ENCODE peak calls at places on chromosome 1, in four cellular contexts. L is IMR-90, M is neuronal stem cell, G is mesenchymal stem cell. R is an unnamed sample.

GRCh38 chr1:230189276-230190183 is 122.5 kb downstream of the GALNT2 start:
- DNase-seq in L (no peak), M (no peak), G (no peak), R (no peak)

GRCh38 chr1:24915819-24916602 is 14.1 kb downstream of the RUNX3 start:
- DNase-seq in L (no peak), M (no peak), G (no peak), R (no peak)

GRCh38 chr1:38815903-38816627 is 43.5 kb downstream of the RRAGC start:
- DNase-seq in L (no peak), M (no peak), G (no peak), R (peak; percentile 39)

GRCh38 chr1:194369622-194370021 is 1183.2 kb upstream of the B3GALT2 start:
- DNase-seq in L (no peak), M (no peak), G (no peak), R (no peak)

GRCh38 chr1:21492171-21492625 is 17.0 kb upstream of the ALPL start:
- DNase-seq in L (no peak), M (no peak), G (no peak), R (no peak)

GRCh38 chr1:92709738-92710137 is 75.2 kb downstream of the EVI5 start:
- DNase-seq in L (peak; percentile 91), M (no peak), G (peak; percentile 77), R (no peak)

GRCh38 chr1:78651247-78651646 is 1.6 kb downstream of the IFI44 start:
- DNase-seq in L (peak; percentile 13), M (no peak), G (no peak), R (no peak)

GRCh38 chr1:244296447-244296846 is 155.3 kb downstream of the ADSS2 start:
- DNase-seq in L (no peak), M (no peak), G (no peak), R (no peak)

GRCh38 chr1:93821412-93822144 is 57.4 kb downstream of the DNTTIP2 start:
- DNase-seq in L (no peak), M (no peak), G (peak; percentile 44), R (no peak)

GRCh38 chr1:47631596-47631995 is 193.8 kb downstream of the FOXD2 start:
- DNase-seq in L (no peak), M (no peak), G (no peak), R (no peak)

GRCh38 chr1:79982218-79982617 is 975.7 kb upstream of the ADGRL4 start:
- DNase-seq in L (peak; percentile 83), M (no peak), G (no peak), R (no peak)

GRCh38 chr1:201939271-201939973 is 6.9 kb downstream of the LMOD1 start:
- DNase-seq in L (no peak), M (no peak), G (no peak), R (no peak)

GRCh38 chr1:31723828-31724359 is 20.1 kb upstream of the COL16A1 start:
- DNase-seq in L (peak; percentile 75), M (peak; percentile 86), G (peak; percentile 78), R (peak; percentile 84)

GRCh38 chr1:15345711-15346355 is 63.9 kb upstream of the EFHD2 start:
- DNase-seq in L (no peak), M (no peak), G (no peak), R (no peak)

GRCh38 chr1:6041432-6042062 is 4.1 kb upstream of the KCNAB2 start:
- DNase-seq in L (no peak), M (no peak), G (no peak), R (peak; percentile 76)

GRCh38 chr1:158112994-158113758 is 67.5 kb upstream of the CD1D start:
- DNase-seq in L (peak; percentile 15), M (peak; percentile 47), G (peak; percentile 33), R (peak; percentile 68)

GRCh38 chr1:154157520-154158306 is 2.8 kb upstream of the NUP210L start:
- DNase-seq in L (peak; percentile 31), M (peak; percentile 6), G (no peak), R (no peak)

GRCh38 chr1:53074313-53075154 is 12.5 kb downstream of the PODN start:
- DNase-seq in L (no peak), M (no peak), G (no peak), R (peak; percentile 12)

GRCh38 chr1:50983403-50983802 is 13.4 kb downstream of the CDKN2C start:
- DNase-seq in L (no peak), M (no peak), G (no peak), R (no peak)

GRCh38 chr1:150235436-150235851 is 468 bp downstream of the ANP32E start:
- DNase-seq in L (no peak), M (no peak), G (no peak), R (no peak)

GRCh38 chr1:228955691-228956090 is 220.4 kb downstream of the RHOU start:
- DNase-seq in L (peak; percentile 70), M (no peak), G (peak; percentile 48), R (no peak)

DNA sequence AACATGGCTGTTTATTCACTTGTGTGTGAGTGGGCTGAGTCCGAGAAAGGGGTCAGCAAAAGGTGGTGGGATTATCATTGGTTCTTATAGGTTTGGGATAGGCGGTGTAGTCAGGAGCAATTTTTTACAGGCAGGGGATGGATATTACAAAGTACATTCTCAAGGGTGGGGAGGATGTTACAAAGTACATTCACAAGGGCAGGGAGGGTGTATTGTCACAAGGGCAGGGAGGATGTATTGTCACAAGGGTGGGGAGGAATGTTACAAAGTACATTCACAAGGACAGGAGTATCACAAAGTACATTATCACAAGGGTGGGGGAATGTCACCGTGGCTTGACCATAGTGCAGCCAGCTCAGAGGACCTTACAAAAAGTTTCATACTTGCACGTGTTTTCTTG is 31.1 kb upstream of the ITLN2 start:
- DNase-seq in L (no peak), M (no peak), G (no peak), R (no peak)
- H2BK5ac ChIP-seq in L (no peak overlapping the region), M (no peak overlapping the region), G (no peak overlapping the region), R (no peak overlapping the region)

GRCh38 chr1:26697441-26697977 is 1.7 kb downstream of the ARID1A start:
- DNase-seq in L (no peak), M (no peak), G (no peak), R (no peak)
- H3K14ac ChIP-seq in L (no peak overlapping the region), M (no peak overlapping the region), G (peak overlapping the region; percentile 20), R (peak overlapping the region; percentile 91)

GRCh38 chr1:205440476-205441317 is 15.1 kb downstream of the BLACAT1 start:
- DNase-seq in L (peak; percentile 54), M (no peak), G (peak; percentile 50), R (peak; percentile 84)
- H3K4me1 ChIP-seq in L (no peaks in the 10 kb centered on the region), M (peaks cover 69% of the 10 kb centered on the region), G (peaks cover 37% of the 10 kb centered on the region), R (peaks cover 36% of the 10 kb centered on the region)

DNA sequence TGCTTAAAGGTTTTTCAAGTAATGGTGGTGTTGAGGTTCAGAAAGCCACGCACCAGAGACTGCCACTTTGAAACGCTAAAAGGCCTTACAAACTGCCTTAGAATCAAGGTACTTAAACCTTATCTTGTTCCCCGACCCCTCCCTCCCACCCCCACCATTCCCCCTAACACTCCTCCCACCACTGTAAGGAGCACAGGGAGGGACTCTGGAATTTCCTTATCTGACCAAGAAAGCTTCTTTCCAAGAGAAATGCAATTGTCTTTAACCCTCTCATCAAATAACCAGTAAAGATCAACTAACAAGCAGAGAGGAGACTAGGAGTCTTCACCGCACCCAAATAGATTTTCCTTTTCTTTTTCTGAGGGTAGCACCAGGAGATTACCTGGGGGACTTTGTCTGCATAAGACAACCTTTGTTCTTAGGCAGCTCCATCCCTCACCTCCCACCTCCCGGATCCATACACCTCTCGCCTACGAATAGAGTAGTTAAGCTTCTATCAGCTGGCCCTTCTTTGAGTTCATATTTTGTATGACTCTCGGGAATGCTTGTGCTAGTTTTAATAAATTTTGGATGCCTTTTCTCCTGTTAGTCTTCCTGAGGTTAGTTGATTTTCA is 137.7 kb upstream of the ADGRL2 start:
- DNase-seq in L (no peak), M (no peak), G (no peak), R (no peak)
- H2BK5ac ChIP-seq in L (no peak overlapping the region), M (no peak overlapping the region), G (no peak overlapping the region), R (no peak overlapping the region)

DNA sequence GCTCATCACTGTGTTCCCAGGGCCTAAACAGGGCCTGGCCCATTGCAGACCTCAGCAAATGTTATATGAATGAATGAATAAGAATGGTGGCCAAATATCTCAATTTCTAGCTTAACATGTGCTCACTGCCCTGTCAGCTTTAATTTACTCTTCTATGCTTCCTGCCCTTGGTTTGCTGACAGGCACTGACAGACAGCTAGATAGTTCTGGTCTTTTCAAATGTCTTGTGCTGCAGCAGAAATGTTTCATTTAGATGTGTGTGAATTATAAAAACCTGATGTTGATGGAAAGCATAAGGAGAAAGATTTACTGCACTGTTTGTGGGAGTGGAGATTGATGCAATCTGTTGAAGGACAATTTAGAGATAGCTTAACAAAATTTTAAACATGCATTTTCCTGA is 48.9 kb downstream of the LPAR3 start:
- DNase-seq in L (no peak), M (no peak), G (no peak), R (no peak)
- H3K14ac ChIP-seq in L (no peak overlapping the region), M (no peak overlapping the region), G (no peak overlapping the region), R (no peak overlapping the region)

GRCh38 chr1:164706596-164706995 is 147.6 kb downstream of the PBX1 start:
- DNase-seq in L (peak; percentile 28), M (no peak), G (peak; percentile 38), R (no peak)
- H3K4me1 ChIP-seq in L (peaks cover 25% of the 10 kb centered on the region), M (peaks cover 12% of the 10 kb centered on the region), G (peaks cover 3% of the 10 kb centered on the region), R (peaks cover 14% of the 10 kb centered on the region)

DNA sequence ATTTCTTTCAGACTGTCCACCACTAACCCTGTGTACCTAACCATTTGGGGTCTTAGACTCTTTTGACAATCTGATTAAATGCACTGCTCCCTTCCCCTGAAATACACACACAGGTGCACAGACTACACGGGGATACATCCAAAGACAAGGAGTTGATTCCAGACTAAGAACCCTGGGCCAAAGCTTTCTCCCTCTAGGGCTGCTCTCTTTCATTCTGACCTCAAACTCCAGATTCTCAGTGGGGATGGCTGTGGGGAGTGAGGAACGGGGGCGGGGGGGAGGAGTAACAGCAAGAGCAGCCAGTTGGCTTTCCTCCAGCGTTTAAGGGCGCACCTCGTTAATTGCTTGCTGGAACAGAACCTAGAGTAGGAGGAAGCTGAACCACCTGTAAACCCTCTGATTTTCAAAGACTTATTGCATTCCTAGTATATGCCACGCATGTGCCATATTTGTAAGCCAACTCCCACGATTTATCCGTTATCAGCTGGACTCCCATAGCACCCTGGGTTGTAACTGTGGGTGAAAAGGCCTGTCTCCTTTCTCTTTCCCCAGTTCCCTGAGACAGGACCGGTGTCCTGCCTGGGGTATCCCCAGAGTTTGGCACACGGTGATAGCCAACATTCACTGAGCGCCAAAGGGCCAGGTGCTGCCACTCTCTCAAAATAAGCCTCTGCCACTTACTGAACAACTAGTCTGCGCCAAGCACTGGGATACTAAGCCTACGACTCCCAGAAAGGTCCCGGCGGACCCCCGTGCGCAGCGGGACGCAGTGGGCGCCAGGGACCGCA is 904 bp downstream of the MTHFR start:
- DNase-seq in L (peak; percentile 56), M (no peak), G (peak; percentile 59), R (no peak)
- H2BK5ac ChIP-seq in L (peak overlapping the region; percentile 90), M (peak overlapping the region; percentile 96), G (peak overlapping the region; percentile 81), R (no peak overlapping the region)

DNA sequence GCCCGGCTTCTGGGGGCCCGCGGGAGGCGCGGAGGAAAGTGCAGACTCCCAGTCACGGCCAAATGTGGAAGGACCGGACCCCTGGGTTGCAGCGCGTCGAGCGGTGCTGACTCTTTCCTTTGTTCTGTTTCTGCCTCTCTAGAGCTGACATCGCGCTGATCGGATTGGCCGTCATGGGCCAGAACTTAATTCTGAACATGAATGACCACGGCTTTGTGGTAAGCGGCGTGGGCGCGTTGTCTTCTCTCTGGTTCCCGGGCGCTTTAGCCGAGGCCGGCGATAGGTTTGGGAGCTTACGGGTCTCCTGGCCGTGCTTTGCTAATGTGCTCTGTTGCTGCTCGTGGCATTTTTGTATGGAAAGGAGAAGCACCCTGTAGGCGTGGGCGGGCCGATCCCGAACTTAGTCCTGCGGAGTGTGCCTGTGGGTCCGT is 638 bp downstream of the PGD start:
- DNase-seq in L (peak; percentile 54), M (no peak), G (peak; percentile 65), R (no peak)
- H3K14ac ChIP-seq in L (peak overlapping the region; percentile 74), M (peak overlapping the region; percentile 67), G (no peak overlapping the region), R (peak overlapping the region; percentile 95)